ENCODE peak calls at places on chromosomes 12 and 14, in six cellular contexts. I is pancreas, O is Panc1, H is neuronal stem cell, V is uterus, G is lower lobe of right lung. F is an unnamed sample.

GRCh38 chr14:33682746-33683145 is 268.1 kb downstream of the EGLN3 start:
- DNase-seq in I (no peak), O (no peak), H (no peak), V (peak; percentile 80), G (no peak), F (no peak)

GRCh38 chr12:70756118-70756517 is 118.9 kb upstream of the PTPRB start:
- DNase-seq in I (no peak), O (no peak), H (no peak), V (no peak), G (no peak), F (no peak)

GRCh38 chr14:71117839-71118743 is 210.8 kb downstream of the PCNX1 start:
- DNase-seq in I (no peak), O (no peak), H (no peak), V (no peak), G (no peak), F (no peak)

GRCh38 chr14:52339262-52339661 is 25.1 kb downstream of the PTGER2 start:
- DNase-seq in I (no peak), O (no peak), H (no peak), V (no peak), G (no peak), F (no peak)

GRCh38 chr12:51118706-51119105 is 35.3 kb upstream of the CSRNP2 start:
- DNase-seq in I (no peak), O (peak; percentile 80), H (no peak), V (no peak), G (no peak), F (no peak)

GRCh38 chr12:92649511-92650227 is 53.1 kb upstream of the PLEKHG7 start:
- DNase-seq in I (no peak), O (peak; percentile 61), H (peak; percentile 73), V (peak; percentile 20), G (no peak), F (peak; percentile 14)

GRCh38 chr12:39355841-39356240 is 87.1 kb downstream of the KIF21A start:
- DNase-seq in I (no peak), O (no peak), H (no peak), V (no peak), G (no peak), F (no peak)

GRCh38 chr12:87266305-87266704 is 762.9 kb downstream of the C12orf50 start:
- DNase-seq in I (no peak), O (no peak), H (no peak), V (no peak), G (no peak), F (no peak)

GRCh38 chr12:23559268-23559753 is 390.2 kb downstream of the SOX5 start:
- DNase-seq in I (no peak), O (no peak), H (no peak), V (no peak), G (no peak), F (no peak)

GRCh38 chr14:68756071-68756481 is 36.8 kb downstream of the ZFP36L1 start:
- DNase-seq in I (no peak), O (no peak), H (no peak), V (no peak), G (no peak), F (no peak)

GRCh38 chr12:30824311-30824710 is 69.6 kb upstream of the CAPRIN2 start:
- DNase-seq in I (no peak), O (no peak), H (no peak), V (no peak), G (no peak), F (no peak)

GRCh38 chr14:33642641-33643342 is 308.1 kb downstream of the EGLN3 start:
- DNase-seq in I (no peak), O (no peak), H (peak; percentile 24), V (no peak), G (no peak), F (no peak)

GRCh38 chr12:32736445-32736844 is 19.3 kb downstream of the YARS2 start:
- DNase-seq in I (no peak), O (no peak), H (no peak), V (no peak), G (no peak), F (no peak)

GRCh38 chr12:2267624-2268477 is 215.1 kb downstream of the CACNA1C start:
- DNase-seq in I (no peak), O (no peak), H (no peak), V (no peak), G (no peak), F (peak; percentile 47)

GRCh38 chr12:70190252-70191010 is 52.8 kb upstream of the CNOT2 start:
- DNase-seq in I (no peak), O (no peak), H (no peak), V (no peak), G (no peak), F (no peak)

GRCh38 chr12:1799068-1799881 is 21.1 kb upstream of the LRTM2 start:
- DNase-seq in I (no peak), O (no peak), H (no peak), V (no peak), G (no peak), F (no peak)

GRCh38 chr12:101777476-101777875 is 38.2 kb upstream of the SYCP3 start:
- DNase-seq in I (no peak), O (no peak), H (no peak), V (no peak), G (no peak), F (no peak)

GRCh38 chr12:20547788-20548575 is 147.2 kb upstream of the SLCO1C1 start:
- DNase-seq in I (no peak), O (no peak), H (no peak), V (no peak), G (no peak), F (no peak)

GRCh38 chr14:54567634-54568561 is 970 bp downstream of the SAMD4A start:
- DNase-seq in I (peak; percentile 88), O (no peak), H (peak; percentile 44), V (peak; percentile 57), G (peak; percentile 69), F (no peak)

DNA sequence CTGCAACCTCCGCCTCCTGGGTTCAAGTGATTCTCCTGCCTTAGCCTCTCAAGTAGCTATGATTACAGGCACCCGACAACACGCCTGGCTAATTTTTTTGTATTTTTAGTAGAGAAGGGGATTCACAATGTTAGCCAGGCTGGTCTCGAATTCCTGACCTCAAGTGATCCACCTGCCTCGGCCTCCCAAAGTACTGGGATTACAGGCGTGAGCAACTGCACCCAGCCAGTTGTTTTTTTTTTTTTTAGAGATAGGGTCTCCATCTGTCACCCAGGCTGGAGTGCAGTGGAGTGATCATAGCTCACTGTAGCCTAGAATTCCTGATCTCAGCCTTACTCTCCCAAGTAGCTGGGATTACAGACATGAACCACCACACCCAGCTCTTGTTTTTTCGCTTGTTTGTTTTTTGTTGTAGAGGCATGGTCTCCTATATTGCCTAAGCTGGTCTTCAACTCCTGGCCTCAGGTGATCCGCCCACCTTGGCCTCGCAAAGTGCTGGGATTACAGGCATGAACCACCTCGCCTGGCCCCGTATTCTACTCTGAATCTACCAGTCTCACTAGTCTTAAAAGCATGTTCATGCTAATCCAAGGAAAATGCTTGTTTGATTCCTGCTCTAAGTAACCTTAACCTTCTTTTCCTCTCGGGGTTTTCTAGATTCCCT is 31.7 kb upstream of the STRN3 start:
- DNase-seq in I (no peak), O (no peak), H (no peak), V (no peak), G (no peak), F (no peak)
- H3K4me3 ChIP-seq in I (no peak overlapping the region), O (no peak overlapping the region), H (no peak overlapping the region), V (no peak overlapping the region), G (no peak overlapping the region), F (no peak overlapping the region)

DNA sequence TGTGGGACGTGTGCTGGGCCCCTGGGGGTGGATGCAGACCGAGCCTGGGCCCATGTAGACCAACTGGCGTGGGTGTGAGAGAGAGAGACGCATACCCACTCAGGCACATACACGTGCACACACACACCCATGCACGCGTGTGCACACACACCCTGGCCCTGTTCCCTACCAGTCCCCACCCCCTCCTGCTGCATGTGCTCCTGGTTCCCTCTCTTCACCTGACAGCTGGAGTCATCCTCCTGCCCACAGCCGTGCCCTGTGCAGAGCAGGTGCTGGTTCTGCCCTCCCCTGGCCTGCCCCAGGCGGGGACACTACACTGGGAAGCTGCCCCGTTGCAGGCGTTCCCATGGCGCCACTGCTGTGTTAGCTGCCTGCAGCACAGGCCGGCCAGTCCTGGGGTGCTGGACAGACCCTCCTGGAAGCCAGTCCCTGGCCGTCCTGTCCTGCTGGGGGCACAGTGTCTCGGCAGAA is 18.5 kb downstream of the PACS2 start:
- DNase-seq in I (no peak), O (no peak), H (no peak), V (no peak), G (peak; percentile 45), F (no peak)
- H3K4me1 ChIP-seq in I (peaks cover 17% of the 10 kb centered on the region), O (no peaks in the 10 kb centered on the region), H (peaks cover 21% of the 10 kb centered on the region), V (peaks cover 9% of the 10 kb centered on the region), G (peaks cover 62% of the 10 kb centered on the region), F (peaks cover 4% of the 10 kb centered on the region)

GRCh38 chr12:34595749-34596733 is 573.7 kb downstream of the ALG10 start:
- DNase-seq in I (peak; percentile 30), O (no peak), H (no peak), V (peak; percentile 2), G (peak; percentile 18), F (no peak)

GRCh38 chr12:34597548-34598351 is 575.5 kb downstream of the ALG10 start:
- DNase-seq in I (peak; percentile 9), O (no peak), H (no peak), V (peak; percentile 4), G (peak; percentile 11), F (no peak)

DNA sequence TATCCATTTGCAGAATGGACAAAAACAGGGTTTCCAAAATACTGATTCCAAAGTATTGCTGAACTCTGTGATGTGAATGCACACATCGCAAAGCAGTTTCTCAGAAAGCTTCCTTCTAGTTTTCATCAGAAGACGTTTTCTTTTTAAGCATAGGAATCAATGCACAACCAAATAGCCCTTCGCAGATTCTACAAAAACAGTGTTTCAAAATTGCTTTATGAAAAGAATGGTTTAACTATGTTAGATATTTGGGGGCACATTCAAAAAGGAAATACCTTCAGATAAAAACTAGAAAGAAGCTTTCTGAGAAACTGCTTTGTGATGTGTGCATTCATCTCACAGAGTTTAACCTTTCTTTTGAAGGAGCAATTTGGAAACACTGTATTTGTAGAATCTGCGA is 569.7 kb downstream of the ALG10 start:
- DNase-seq in I (no peak), O (no peak), H (no peak), V (no peak), G (no peak), F (no peak)
- H3K9me3 ChIP-seq in I (no peaks in the 10 kb centered on the region), O (no peaks in the 10 kb centered on the region), H (peaks cover 15% of the 10 kb centered on the region), V (peaks cover 18% of the 10 kb centered on the region), G (peaks cover 98% of the 10 kb centered on the region), F (peaks cover 79% of the 10 kb centered on the region)

DNA sequence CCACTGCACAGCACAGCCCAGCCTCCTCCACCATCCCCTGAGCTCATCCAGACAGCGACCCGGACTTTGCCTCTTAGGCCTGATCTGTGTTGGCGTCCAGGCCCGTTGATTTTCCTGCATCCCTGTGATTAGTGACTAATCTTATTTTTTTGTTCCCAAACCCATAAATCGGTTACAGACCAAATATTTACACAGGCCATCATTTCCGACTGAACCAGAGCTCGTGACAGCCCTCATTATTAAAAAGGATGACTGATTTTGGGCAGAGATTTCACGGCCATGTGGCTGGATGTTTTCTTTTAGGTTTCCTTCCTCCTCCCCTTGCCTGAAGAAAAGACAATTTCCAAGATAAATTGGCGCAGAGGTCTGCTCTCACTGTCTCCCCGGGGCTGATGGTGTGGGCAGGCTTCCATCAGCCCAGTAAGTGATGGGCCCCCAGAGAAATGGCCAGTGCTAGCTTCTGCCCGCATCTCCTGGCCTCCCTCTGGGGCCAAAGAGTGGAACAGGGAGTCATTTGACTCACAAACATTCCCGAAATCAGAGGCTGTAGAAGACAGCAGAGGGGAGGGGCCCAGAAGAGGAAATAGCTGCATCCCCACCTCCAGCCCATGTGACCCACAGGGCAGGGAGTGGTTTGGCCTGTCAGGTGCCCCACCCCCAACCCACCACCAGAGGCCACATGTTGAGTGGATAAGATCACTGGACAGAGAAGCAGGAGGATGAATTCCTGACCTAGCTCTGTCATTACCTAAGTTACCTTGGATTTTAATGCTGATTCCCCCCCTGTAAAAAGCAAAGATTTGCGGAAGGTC is 283.5 kb downstream of the KSR2 start:
- DNase-seq in I (peak; percentile 69), O (peak; percentile 74), H (peak; percentile 29), V (peak; percentile 24), G (no peak), F (no peak)
- H3K4me3 ChIP-seq in I (no peak overlapping the region), O (no peak overlapping the region), H (no peak overlapping the region), V (no peak overlapping the region), G (no peak overlapping the region), F (no peak overlapping the region)